ENCODE peak calls at places on chromosomes 5 and 9, in four cellular contexts. S is Calu3; M is stimulated activated CD8-positive, alpha-beta memory T cell treated with anti-CD3 and anti-CD28 coated beads, Interleukin-15, amount 100 ng/mL, for 24 hours; X is H9. B is an unnamed sample.

GRCh38 chr9:132486706-132487350 is 76.8 kb downstream of the CFAP77 start:
- DNase-seq in S (no peak), M (peak), X (no peak), B (no peak)

GRCh38 chr9:14782652-14783051 is 60.1 kb upstream of the CER1 start:
- DNase-seq in S (no peak), M (no peak), X (no peak), B (no peak)

GRCh38 chr5:31963358-31963757 is 210.8 kb downstream of the GOLPH3 start:
- DNase-seq in S (no peak), M (no peak), X (no peak), B (no peak)

GRCh38 chr5:42621662-42622061 is 135.0 kb upstream of the CCDC152 start:
- DNase-seq in S (no peak), M (no peak), X (no peak), B (no peak)

GRCh38 chr9:74379718-74380117 is 117.4 kb upstream of the RORB start:
- DNase-seq in S (peak), M (no peak), X (peak), B (peak)

GRCh38 chr9:104386425-104387069 is 117.5 kb upstream of the OR13F1 start:
- DNase-seq in S (no peak), M (no peak), X (no peak), B (no peak)

GRCh38 chr5:179331591-179331990 is 13.7 kb downstream of the ADAMTS2 start:
- DNase-seq in S (no peak), M (no peak), X (no peak), B (no peak)

GRCh38 chr5:91850031-91850430 is 466.9 kb upstream of the ARRDC3 start:
- DNase-seq in S (no peak), M (no peak), X (no peak), B (no peak)

GRCh38 chr5:15579193-15579990 is 79.4 kb downstream of the FBXL7 start:
- DNase-seq in S (no peak), M (no peak), X (no peak), B (no peak)

GRCh38 chr5:68500828-68501227 is 285.3 kb downstream of the PIK3R1 start:
- DNase-seq in S (no peak), M (no peak), X (no peak), B (no peak)